ENCODE peak calls at places on chromosomes 3 and 15, in four cellular contexts. X is HepG2, V is GM12878, I is K562. E is an unnamed sample.
A peak's percentile ranks its signal among the peaks of the same experiment; 100 is the strongest.

GRCh38 chr3:38542401-38543298 is 46.5 kb downstream of the EXOG start:
- DNase-seq in X (no peak), V (no peak), I (no peak), E (no peak)

GRCh38 chr15:100818927-100819326 is 60.7 kb upstream of the ALDH1A3 start:
- DNase-seq in X (no peak), V (no peak), I (no peak), E (no peak)

GRCh38 chr15:65376767-65377104 is 1.1 kb downstream of the IGDCC3 start:
- DNase-seq in X (no peak), V (no peak), I (no peak), E (peak; percentile 10)

GRCh38 chr15:55998478-55998877 is 5.1 kb upstream of the NEDD4 start:
- DNase-seq in X (no peak), V (no peak), I (no peak), E (no peak)

GRCh38 chr3:146823622-146824021 is 218.5 kb upstream of the PLSCR5 start:
- DNase-seq in X (no peak), V (no peak), I (no peak), E (no peak)

GRCh38 chr3:73805435-73805834 is 180.7 kb upstream of the PDZRN3 start:
- DNase-seq in X (no peak), V (no peak), I (no peak), E (no peak)

GRCh38 chr3:60979861-60980739 is 271.2 kb downstream of the FHIT start:
- DNase-seq in X (no peak), V (no peak), I (no peak), E (no peak)

GRCh38 chr15:65189102-65189740 is 4.1 kb upstream of the CLPX start:
- DNase-seq in X (peak; percentile 54), V (no peak), I (peak; percentile 67), E (peak; percentile 68)

GRCh38 chr3:149480326-149481017 is 6.0 kb downstream of the TM4SF4 start:
- DNase-seq in X (peak; percentile 85), V (peak; percentile 52), I (peak; percentile 72), E (peak; percentile 93)

GRCh38 chr3:133575121-133575520 is 1.6 kb downstream of the CDV3 start:
- DNase-seq in X (no peak), V (peak; percentile 30), I (no peak), E (peak; percentile 21)

GRCh38 chr15:36658321-36658720 is 78.9 kb downstream of the CDIN1 start:
- DNase-seq in X (no peak), V (no peak), I (no peak), E (no peak)

GRCh38 chr3:102081587-102082289 is 232.4 kb downstream of the NFKBIZ start:
- DNase-seq in X (no peak), V (no peak), I (no peak), E (peak; percentile 88)

GRCh38 chr3:14441240-14441919 is 39.0 kb downstream of the SLC6A6 start:
- DNase-seq in X (no peak), V (no peak), I (no peak), E (peak; percentile 58)

GRCh38 chr3:160053048-160053391 is 64.4 kb downstream of the IL12A start:
- DNase-seq in X (no peak), V (no peak), I (no peak), E (no peak)

GRCh38 chr3:71395927-71396695 is 187.4 kb downstream of the FOXP1 start:
- DNase-seq in X (no peak), V (no peak), I (no peak), E (peak; percentile 83)

GRCh38 chr3:122774564-122774963 is 19.1 kb downstream of the HSPBAP1 start:
- DNase-seq in X (no peak), V (no peak), I (peak; percentile 19), E (no peak)

GRCh38 chr3:122085666-122086065 is 30.5 kb downstream of the CD86 start:
- DNase-seq in X (no peak), V (no peak), I (no peak), E (no peak)

DNA sequence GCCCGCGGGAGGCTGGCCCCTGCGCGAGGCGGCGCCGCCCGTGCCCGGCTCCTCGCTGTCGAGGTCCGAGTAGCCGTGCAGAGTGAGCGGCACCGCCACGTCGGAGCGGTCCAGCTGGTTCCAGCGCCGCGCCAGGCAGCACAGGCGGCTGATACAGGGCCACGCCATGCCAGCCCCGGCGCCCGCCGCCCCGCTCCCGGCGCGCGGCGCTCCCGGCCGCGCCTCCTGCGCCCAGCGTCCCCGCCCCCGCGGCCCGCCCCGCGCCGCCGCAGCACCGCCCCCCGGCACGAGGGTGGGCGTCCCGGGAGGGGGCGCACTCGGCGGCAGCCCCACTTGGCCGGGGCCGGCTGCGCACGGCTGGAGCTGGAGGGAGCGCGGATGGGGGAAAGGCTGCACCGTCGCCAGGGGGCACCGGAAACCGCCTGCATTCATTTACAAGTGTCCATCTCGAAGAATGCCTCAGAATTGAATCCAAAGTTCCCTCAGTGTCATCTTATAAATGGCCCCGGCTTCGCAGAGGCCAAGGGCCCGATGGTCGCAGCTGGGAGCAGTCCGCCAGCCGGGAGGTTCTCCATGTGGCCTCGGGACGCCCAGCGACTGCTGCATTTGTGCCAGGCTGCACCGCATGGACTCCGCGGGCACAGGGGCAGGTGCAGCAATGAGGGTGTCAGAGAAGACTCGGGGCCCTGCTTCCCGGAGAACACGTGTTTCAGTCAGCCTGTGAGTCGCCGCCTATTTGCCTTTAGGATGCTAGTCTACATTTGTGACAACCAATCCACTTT is at the start of gene MAP6D1:
- DNase-seq in X (no peak), V (no peak), I (no peak), E (peak; percentile 42)
- TF ChIP-seq MYC in X (no peak), V (no peak), I (no peak), E (no peak)

GRCh38 chr15:76187151-76187550 is 124.1 kb downstream of the ETFA start:
- DNase-seq in X (no peak), V (no peak), I (no peak), E (no peak)

GRCh38 chr15:76183906-76184639 is 124.3 kb downstream of the TMEM266 start:
- DNase-seq in X (no peak), V (no peak), I (no peak), E (no peak)

GRCh38 chr15:76184640-76185020 is 124.8 kb downstream of the TMEM266 start:
- DNase-seq in X (no peak), V (no peak), I (no peak), E (no peak)

GRCh38 chr15:76189106-76189505 is 122.2 kb downstream of the ETFA start:
- DNase-seq in X (no peak), V (no peak), I (no peak), E (no peak)

GRCh38 chr15:76185716-76186115 is 125.6 kb downstream of the ETFA start:
- DNase-seq in X (peak; percentile 72), V (no peak), I (peak; percentile 78), E (peak; percentile 66)
- TF ChIP-seq MAX in X (no peak), V (no peak), I (no peak), E (no peak)

DNA sequence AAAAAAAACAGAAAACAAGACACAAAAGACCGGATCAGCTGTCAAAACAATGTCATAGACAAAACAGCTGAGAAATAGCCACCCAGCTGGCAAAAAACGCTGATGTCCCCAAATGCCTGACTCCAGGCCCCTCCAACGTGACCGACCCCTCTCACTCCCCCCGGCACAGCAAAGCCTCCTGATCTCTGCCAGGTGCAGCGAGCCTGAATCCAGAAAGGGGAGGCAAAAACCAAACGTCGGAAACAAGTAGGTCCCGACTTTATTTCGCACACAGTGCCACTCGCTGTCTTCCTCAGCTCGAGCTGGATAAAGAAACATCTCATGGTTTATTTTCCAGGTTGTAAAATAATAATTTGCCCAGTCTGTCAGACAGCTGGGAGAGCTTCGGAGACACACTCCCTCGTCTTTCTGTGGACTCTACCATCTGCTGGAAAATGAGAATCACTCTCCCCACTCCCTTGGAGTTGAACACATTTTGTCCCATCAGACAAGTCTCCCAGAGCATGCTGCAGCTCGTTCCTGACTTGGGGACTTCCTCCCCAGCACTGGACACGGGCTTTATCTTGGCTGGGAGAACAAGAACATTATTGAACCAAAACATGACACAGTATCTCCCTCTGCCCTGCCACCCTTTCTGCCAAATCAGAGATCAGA is 142.9 kb downstream of the NUP210 start:
- DNase-seq in X (no peak), V (no peak), I (no peak), E (no peak)
- TF ChIP-seq EZH2 in X (no peak), V (no peak), I (no peak), E (no peak)

GRCh38 chr3:4581452-4581851 is 88.3 kb downstream of the ITPR1 start:
- DNase-seq in X (no peak), V (no peak), I (no peak), E (no peak)

GRCh38 chr3:4583441-4583840 is 90.3 kb downstream of the ITPR1 start:
- DNase-seq in X (no peak), V (no peak), I (no peak), E (no peak)

GRCh38 chr3:4581040-4581439 is 87.9 kb downstream of the ITPR1 start:
- DNase-seq in X (no peak), V (no peak), I (no peak), E (no peak)

GRCh38 chr3:4581905-4582611 is 88.9 kb downstream of the ITPR1 start:
- DNase-seq in X (no peak), V (no peak), I (no peak), E (no peak)

DNA sequence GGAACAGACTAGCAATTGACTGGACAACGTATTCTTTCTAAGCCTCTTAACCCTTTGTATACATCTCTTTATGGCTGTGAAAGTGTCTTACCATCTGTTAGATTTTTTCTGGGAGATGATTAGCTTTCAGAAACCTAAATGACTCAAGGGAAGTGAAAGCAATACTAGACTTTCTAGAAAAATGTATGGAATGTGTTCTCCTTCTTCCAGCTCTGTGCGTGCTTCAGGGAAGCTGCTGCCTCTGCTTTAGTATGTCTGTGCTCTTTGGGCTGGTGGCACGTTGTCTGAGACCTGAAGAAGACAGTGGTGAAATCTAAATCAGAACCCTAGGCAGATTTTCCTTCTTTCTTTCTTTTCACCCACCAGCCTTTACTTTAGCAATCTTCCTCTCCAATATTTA is 89.5 kb downstream of the ITPR1 start:
- DNase-seq in X (no peak), V (no peak), I (no peak), E (no peak)
- TF ChIP-seq MYC in X (no peak), V (no peak), I (no peak), E (no peak)

DNA sequence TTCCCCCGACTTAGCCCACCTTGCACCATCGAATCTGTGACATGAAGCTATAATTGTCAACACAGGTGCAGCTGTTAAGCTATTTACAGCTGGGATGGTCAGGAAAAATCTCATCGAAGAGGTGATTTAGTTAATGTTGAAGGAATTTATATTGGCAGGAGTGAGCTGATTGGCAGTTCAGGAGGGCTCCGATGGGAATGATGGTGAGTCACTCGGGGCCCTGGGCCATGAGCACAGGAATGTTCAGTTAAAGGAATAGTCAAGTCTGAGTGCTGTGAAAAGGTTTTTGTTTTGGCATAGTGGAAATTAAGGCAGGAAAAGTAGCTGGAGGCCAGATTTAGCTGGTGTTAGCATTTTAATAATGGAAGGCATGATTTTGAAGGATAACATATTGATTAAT is 95.7 kb downstream of the OXSM start:
- DNase-seq in X (no peak), V (no peak), I (no peak), E (no peak)
- TF ChIP-seq MAX in X (no peak), V (no peak), I (no peak), E (no peak)

GRCh38 chr3:194686816-194687637 is 1.3 kb downstream of the FAM43A start:
- DNase-seq in X (no peak), V (no peak), I (no peak), E (peak; percentile 44)
- TF ChIP-seq EZH2 in X (no peak), V (no peak), I (no peak), E (no peak)

GRCh38 chr3:30693470-30694120 is 87.2 kb downstream of the TGFBR2 start:
- DNase-seq in X (peak; percentile 62), V (peak; percentile 16), I (peak; percentile 34), E (peak; percentile 85)
- TF ChIP-seq MYC in X (no peak), V (no peak), I (no peak), E (no peak)

DNA sequence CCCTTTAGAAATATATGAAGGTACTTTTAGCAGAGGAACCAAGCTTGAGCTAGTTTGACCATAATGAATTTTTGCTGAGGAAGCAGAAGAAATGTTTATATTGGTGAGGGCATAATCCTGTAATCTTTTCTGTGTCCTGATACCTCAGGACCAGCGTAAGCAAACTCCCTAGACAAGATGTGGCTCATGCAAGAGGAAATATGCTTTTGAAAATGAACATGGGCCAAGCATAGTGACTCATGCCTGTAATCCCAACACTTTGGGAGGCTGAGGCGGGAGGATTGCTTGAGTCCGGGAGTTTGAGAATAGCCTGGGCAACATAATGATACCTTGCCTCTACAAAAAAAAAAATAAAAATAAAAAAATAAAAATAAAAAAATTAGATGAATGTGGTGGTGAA is 78.5 kb downstream of the PPARG start:
- DNase-seq in X (no peak), V (no peak), I (no peak), E (no peak)
- TF ChIP-seq MAX in X (no peak), V (no peak), I (no peak), E (no peak)